ENCODE peak calls at places on chromosomes 13 and 19, in four cellular contexts. One of them, this sample, is unnamed.
A peak's percentile ranks its signal among the peaks of the same experiment; 100 is the strongest.

GRCh38 chr19:13097331-13098258 is 5.1 kb downstream of the LYL1 start:
- DNase-seq in HepG2: no peak
- DNase-seq in GM12878: no peak
- DNase-seq in H1: peak; percentile 62
- DNase-seq in this sample: peak; percentile 83

GRCh38 chr13:101875091-101875490 is 422.6 kb downstream of the ITGBL1 start:
- DNase-seq in HepG2: no peak
- DNase-seq in GM12878: no peak
- DNase-seq in H1: no peak
- DNase-seq in this sample: no peak

GRCh38 chr13:95301135-95301946 is at the start of gene ABCC4:
- DNase-seq in HepG2: peak; percentile 51
- DNase-seq in GM12878: no peak
- DNase-seq in H1: peak; percentile 82
- DNase-seq in this sample: peak; percentile 77

GRCh38 chr19:38528931-38529330 is 88.8 kb downstream of the MAP4K1 start:
- DNase-seq in HepG2: no peak
- DNase-seq in GM12878: no peak
- DNase-seq in H1: no peak
- DNase-seq in this sample: no peak

GRCh38 chr13:41547253-41548000 is 90.1 kb downstream of the RGCC start:
- DNase-seq in HepG2: peak; percentile 36
- DNase-seq in GM12878: no peak
- DNase-seq in H1: no peak
- DNase-seq in this sample: no peak

GRCh38 chr19:31979949-31980670 is 365.3 kb upstream of the ZNF507 start:
- DNase-seq in HepG2: no peak
- DNase-seq in GM12878: no peak
- DNase-seq in H1: peak; percentile 16
- DNase-seq in this sample: no peak

GRCh38 chr19:18160792-18161690 is 8.1 kb downstream of the PIK3R2 start:
- DNase-seq in HepG2: peak; percentile 43
- DNase-seq in GM12878: no peak
- DNase-seq in H1: peak; percentile 92
- DNase-seq in this sample: peak; percentile 95

GRCh38 chr19:4533835-4534424 is 1.1 kb downstream of the PLIN5 start:
- DNase-seq in HepG2: no peak
- DNase-seq in GM12878: no peak
- DNase-seq in H1: no peak
- DNase-seq in this sample: no peak

GRCh38 chr19:13139633-13140311 is 10.4 kb downstream of the STX10 start:
- DNase-seq in HepG2: no peak
- DNase-seq in GM12878: no peak
- DNase-seq in H1: no peak
- DNase-seq in this sample: no peak

GRCh38 chr13:60326273-60326672 is 70.7 kb upstream of the TDRD3 start:
- DNase-seq in HepG2: peak; percentile 0
- DNase-seq in GM12878: no peak
- DNase-seq in H1: no peak
- DNase-seq in this sample: peak; percentile 3

GRCh38 chr13:38255600-38255999 is 94.1 kb upstream of the UFM1 start:
- DNase-seq in HepG2: no peak
- DNase-seq in GM12878: no peak
- DNase-seq in H1: no peak
- DNase-seq in this sample: no peak
- H3K4me2 ChIP-seq in HepG2: no peak overlapping the region
- H3K4me2 ChIP-seq in GM12878: no peak overlapping the region
- H3K4me2 ChIP-seq in H1: no peak overlapping the region
- H3K4me2 ChIP-seq in this sample: no peak overlapping the region

GRCh38 chr13:98893361-98893760 is 84.5 kb downstream of the DOCK9 start:
- DNase-seq in HepG2: no peak
- DNase-seq in GM12878: no peak
- DNase-seq in H1: no peak
- DNase-seq in this sample: no peak

GRCh38 chr13:98890186-98890585 is 87.7 kb downstream of the DOCK9 start:
- DNase-seq in HepG2: no peak
- DNase-seq in GM12878: no peak
- DNase-seq in H1: no peak
- DNase-seq in this sample: no peak

GRCh38 chr13:98892821-98893220 is 85.0 kb downstream of the DOCK9 start:
- DNase-seq in HepG2: no peak
- DNase-seq in GM12878: no peak
- DNase-seq in H1: no peak
- DNase-seq in this sample: no peak

GRCh38 chr13:98890920-98891319 is 86.9 kb downstream of the DOCK9 start:
- DNase-seq in HepG2: no peak
- DNase-seq in GM12878: no peak
- DNase-seq in H1: no peak
- DNase-seq in this sample: no peak

DNA sequence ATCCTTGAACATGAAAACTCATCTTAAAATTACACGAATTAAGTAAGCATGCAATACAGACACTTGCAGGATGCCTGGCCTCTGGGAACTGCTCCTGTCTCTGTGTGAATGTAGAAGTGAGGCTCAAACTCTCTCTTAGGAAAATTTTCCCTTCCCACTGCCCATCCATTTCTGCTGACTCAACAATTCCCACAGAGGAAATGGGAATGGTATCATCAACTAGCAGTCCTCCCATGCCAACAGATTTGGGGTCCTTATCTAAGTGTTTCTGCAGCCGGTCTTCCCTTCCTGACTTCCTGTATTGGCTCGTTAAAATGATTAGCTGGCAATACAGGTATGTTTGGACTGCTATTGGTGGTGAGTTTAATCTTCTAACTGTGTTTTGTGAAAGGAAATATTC is 85.8 kb downstream of the DOCK9 start:
- DNase-seq in HepG2: no peak
- DNase-seq in GM12878: no peak
- DNase-seq in H1: no peak
- DNase-seq in this sample: no peak
- TF ChIP-seq CBX5 in HepG2: no peak
- TF ChIP-seq CBX5 in GM12878: no peak
- TF ChIP-seq CBX5 in H1: no peak
- TF ChIP-seq CBX5 in this sample: no peak

DNA sequence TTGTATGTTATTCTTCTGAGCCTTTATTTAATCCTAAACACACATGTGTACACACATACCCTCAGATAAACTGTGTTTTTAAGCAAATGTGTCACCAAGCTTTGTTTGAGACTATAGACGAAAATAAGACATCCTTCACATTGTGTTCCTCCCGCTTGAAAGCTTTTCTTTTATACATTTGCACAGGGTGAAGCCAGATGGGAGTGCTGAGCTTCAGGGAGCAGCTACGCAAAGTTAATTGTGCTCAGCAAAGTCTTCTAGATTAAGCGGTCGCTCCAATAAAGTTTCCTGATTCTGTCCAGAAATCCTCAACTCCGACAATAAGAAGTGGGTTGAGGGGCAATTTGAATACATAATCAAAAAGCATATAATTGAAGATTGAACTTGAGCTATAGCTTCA is 117.2 kb upstream of the ARGLU1 start:
- DNase-seq in HepG2: no peak
- DNase-seq in GM12878: no peak
- DNase-seq in H1: no peak
- DNase-seq in this sample: no peak
- H3K4me2 ChIP-seq in HepG2: no peak overlapping the region
- H3K4me2 ChIP-seq in GM12878: no peak overlapping the region
- H3K4me2 ChIP-seq in H1: no peak overlapping the region
- H3K4me2 ChIP-seq in this sample: no peak overlapping the region

GRCh38 chr13:36430247-36431203 is 1.8 kb upstream of the CCNA1 start:
- DNase-seq in HepG2: no peak
- DNase-seq in GM12878: no peak
- DNase-seq in H1: peak; percentile 62
- DNase-seq in this sample: no peak

GRCh38 chr13:36436811-36437210 is 4.5 kb downstream of the CCNA1 start:
- DNase-seq in HepG2: no peak
- DNase-seq in GM12878: no peak
- DNase-seq in H1: no peak
- DNase-seq in this sample: no peak

GRCh38 chr13:36428083-36428482 is 4.2 kb upstream of the CCNA1 start:
- DNase-seq in HepG2: no peak
- DNase-seq in GM12878: no peak
- DNase-seq in H1: no peak
- DNase-seq in this sample: no peak

GRCh38 chr13:36431204-36432105 is 840 bp upstream of the CCNA1 start:
- DNase-seq in HepG2: no peak
- DNase-seq in GM12878: no peak
- DNase-seq in H1: no peak
- DNase-seq in this sample: no peak

DNA sequence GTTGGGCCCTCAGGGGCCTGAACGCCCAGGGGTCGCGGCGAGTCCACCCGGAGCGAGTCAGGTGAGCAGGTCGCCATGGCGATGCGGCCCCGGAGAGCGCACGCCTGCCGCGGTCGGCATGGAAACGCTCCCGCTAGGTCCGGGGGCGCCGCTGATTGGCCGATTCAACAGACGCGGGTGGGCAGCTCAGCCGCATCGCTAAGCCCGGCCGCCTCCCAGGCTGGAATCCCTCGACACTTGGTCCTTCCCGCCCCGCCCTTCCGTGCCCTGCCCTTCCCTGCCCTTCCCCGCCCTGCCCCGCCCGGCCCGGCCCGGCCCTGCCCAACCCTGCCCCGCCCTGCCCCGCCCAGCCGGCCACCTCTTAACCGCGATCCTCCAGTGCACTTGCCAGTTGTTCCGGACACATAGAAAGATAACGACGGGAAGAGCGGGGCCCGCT is at the start of gene CCNA1:
- DNase-seq in HepG2: no peak
- DNase-seq in GM12878: no peak
- DNase-seq in H1: peak; percentile 91
- DNase-seq in this sample: peak; percentile 45
- TF ChIP-seq CBX5 in HepG2: no peak
- TF ChIP-seq CBX5 in GM12878: no peak
- TF ChIP-seq CBX5 in H1: no peak
- TF ChIP-seq CBX5 in this sample: no peak

GRCh38 chr19:35219008-35219407 is 9.5 kb downstream of the FAM187B start:
- DNase-seq in HepG2: no peak
- DNase-seq in GM12878: no peak
- DNase-seq in H1: no peak
- DNase-seq in this sample: no peak
- H3K4me2 ChIP-seq in HepG2: no peak overlapping the region
- H3K4me2 ChIP-seq in GM12878: no peak overlapping the region
- H3K4me2 ChIP-seq in H1: no peak overlapping the region
- H3K4me2 ChIP-seq in this sample: no peak overlapping the region

GRCh38 chr13:43230989-43231388 is 207.6 kb downstream of the DNAJC15 start:
- DNase-seq in HepG2: no peak
- DNase-seq in GM12878: no peak
- DNase-seq in H1: no peak
- DNase-seq in this sample: no peak

GRCh38 chr13:43235028-43235427 is 211.6 kb downstream of the DNAJC15 start:
- DNase-seq in HepG2: no peak
- DNase-seq in GM12878: no peak
- DNase-seq in H1: no peak
- DNase-seq in this sample: no peak

GRCh38 chr13:43229506-43229905 is 206.1 kb downstream of the DNAJC15 start:
- DNase-seq in HepG2: no peak
- DNase-seq in GM12878: no peak
- DNase-seq in H1: no peak
- DNase-seq in this sample: no peak

GRCh38 chr13:43232144-43232840 is 208.9 kb downstream of the DNAJC15 start:
- DNase-seq in HepG2: no peak
- DNase-seq in GM12878: no peak
- DNase-seq in H1: no peak
- DNase-seq in this sample: no peak

GRCh38 chr13:43232866-43233265 is 209.5 kb downstream of the DNAJC15 start:
- DNase-seq in HepG2: no peak
- DNase-seq in GM12878: no peak
- DNase-seq in H1: no peak
- DNase-seq in this sample: no peak
- TF ChIP-seq CBX5 in HepG2: no peak
- TF ChIP-seq CBX5 in GM12878: no peak
- TF ChIP-seq CBX5 in H1: no peak
- TF ChIP-seq CBX5 in this sample: no peak

GRCh38 chr19:8501968-8502367 is 472 bp downstream of the PRAM1 start:
- DNase-seq in HepG2: no peak
- DNase-seq in GM12878: no peak
- DNase-seq in H1: no peak
- DNase-seq in this sample: peak; percentile 30
- H3K4me2 ChIP-seq in HepG2: no peak overlapping the region
- H3K4me2 ChIP-seq in GM12878: no peak overlapping the region
- H3K4me2 ChIP-seq in H1: no peak overlapping the region
- H3K4me2 ChIP-seq in this sample: no peak overlapping the region

DNA sequence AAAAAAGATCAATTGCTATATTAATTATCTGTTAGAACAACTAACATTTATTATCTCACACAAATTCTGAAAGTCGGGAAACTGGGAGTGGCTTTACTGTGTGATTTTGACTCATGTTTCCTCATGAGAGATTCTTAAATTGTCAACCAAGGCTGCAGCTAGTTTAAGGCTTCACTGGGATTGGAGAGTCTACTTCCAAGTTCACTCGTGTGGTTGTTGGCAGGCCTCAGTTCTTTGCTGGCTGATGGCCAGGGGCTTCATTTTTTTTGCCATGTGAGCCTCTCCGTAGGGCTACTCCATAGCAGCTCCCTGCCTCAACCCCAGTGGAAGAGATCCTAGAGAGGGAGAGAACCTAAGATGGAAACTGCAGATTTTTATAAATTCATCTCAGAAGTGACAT is 24.5 kb upstream of the LPAR6 start:
- DNase-seq in HepG2: no peak
- DNase-seq in GM12878: no peak
- DNase-seq in H1: no peak
- DNase-seq in this sample: no peak
- TF ChIP-seq CBX5 in HepG2: no peak
- TF ChIP-seq CBX5 in GM12878: no peak
- TF ChIP-seq CBX5 in H1: no peak
- TF ChIP-seq CBX5 in this sample: no peak

GRCh38 chr13:24927810-24928404 is 163.9 kb downstream of the RNF17 start:
- DNase-seq in HepG2: peak; percentile 24
- DNase-seq in GM12878: no peak
- DNase-seq in H1: no peak
- DNase-seq in this sample: no peak

GRCh38 chr13:24929196-24929595 is 165.2 kb downstream of the RNF17 start:
- DNase-seq in HepG2: no peak
- DNase-seq in GM12878: no peak
- DNase-seq in H1: no peak
- DNase-seq in this sample: no peak

GRCh38 chr13:24931450-24932217 is 164.3 kb upstream of the PABPC3 start:
- DNase-seq in HepG2: no peak
- DNase-seq in GM12878: no peak
- DNase-seq in H1: peak; percentile 56
- DNase-seq in this sample: peak; percentile 34
- H3K4me2 ChIP-seq in HepG2: no peak overlapping the region
- H3K4me2 ChIP-seq in GM12878: no peak overlapping the region
- H3K4me2 ChIP-seq in H1: peak overlapping the region; percentile 71
- H3K4me2 ChIP-seq in this sample: peak overlapping the region; percentile 69

DNA sequence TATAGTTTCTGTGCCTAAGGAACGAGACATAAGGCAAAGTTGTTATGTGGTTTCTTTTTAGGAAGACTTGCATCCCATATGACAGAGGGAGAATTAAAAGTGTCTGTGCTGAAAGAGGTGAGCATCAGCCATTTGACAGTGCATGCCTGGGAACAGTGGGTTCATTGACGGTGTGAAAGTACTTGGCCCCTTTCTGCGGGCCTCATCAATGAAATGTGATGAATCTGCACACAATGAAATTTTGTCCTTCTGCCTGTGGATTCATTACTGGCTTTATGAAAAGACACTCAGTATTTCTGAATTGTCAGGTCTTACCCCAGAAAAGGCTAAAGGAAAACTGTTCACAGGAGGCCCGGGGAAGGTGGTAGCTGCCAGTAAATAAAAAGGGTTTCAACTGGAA is 295.8 kb downstream of the FOXO1 start:
- DNase-seq in HepG2: no peak
- DNase-seq in GM12878: no peak
- DNase-seq in H1: no peak
- DNase-seq in this sample: no peak
- TF ChIP-seq CBX5 in HepG2: no peak
- TF ChIP-seq CBX5 in GM12878: no peak
- TF ChIP-seq CBX5 in H1: no peak
- TF ChIP-seq CBX5 in this sample: no peak

This sample was measured in K562.